ENCODE peak calls at places on chromosomes 1 and 21, in four cellular contexts. L, H, J and F are unnamed samples.

GRCh38 chr1:180778782-180779398 is 133.8 kb upstream of the KIAA1614 start:
- DNase-seq in J (no peak), H (peak; percentile 28), L (no peak), F (peak; percentile 6)

GRCh38 chr1:239386453-239387303 is at the start of gene CHRM3:
- DNase-seq in H (no peak), L (peak; percentile 80), J (no peak), F (peak; percentile 70)

GRCh38 chr1:111593403-111594127 is 26.0 kb upstream of the RAP1A start:
- DNase-seq in H (no peak), J (no peak), L (no peak), F (no peak)

GRCh38 chr21:39082656-39083376 is 100.4 kb downstream of the PSMG1 start:
- DNase-seq in L (no peak), H (peak; percentile 64), J (no peak), F (no peak)

GRCh38 chr21:33268736-33269441 is 2.7 kb downstream of the IL10RB start:
- DNase-seq in J (peak; percentile 96), H (peak; percentile 29), L (no peak), F (no peak)

GRCh38 chr1:225343618-225344017 is 84.2 kb downstream of the LBR start:
- DNase-seq in J (no peak), H (peak; percentile 28), L (no peak), F (no peak)

GRCh38 chr1:234617986-234618725 is 8.2 kb upstream of the IRF2BP2 start:
- DNase-seq in J (no peak), L (no peak), H (peak; percentile 79), F (no peak)

GRCh38 chr1:197919523-197920301 is 2.5 kb downstream of the LHX9 start:
- DNase-seq in J (no peak), H (no peak), L (peak; percentile 73), F (no peak)

GRCh38 chr1:209187589-209187988 is 395.9 kb upstream of the CAMK1G start:
- DNase-seq in H (no peak), L (no peak), J (no peak), F (no peak)

GRCh38 chr21:43603641-43604504 is 55.4 kb downstream of the HSF2BP start:
- DNase-seq in H (peak; percentile 15), J (no peak), L (no peak), F (no peak)

DNA sequence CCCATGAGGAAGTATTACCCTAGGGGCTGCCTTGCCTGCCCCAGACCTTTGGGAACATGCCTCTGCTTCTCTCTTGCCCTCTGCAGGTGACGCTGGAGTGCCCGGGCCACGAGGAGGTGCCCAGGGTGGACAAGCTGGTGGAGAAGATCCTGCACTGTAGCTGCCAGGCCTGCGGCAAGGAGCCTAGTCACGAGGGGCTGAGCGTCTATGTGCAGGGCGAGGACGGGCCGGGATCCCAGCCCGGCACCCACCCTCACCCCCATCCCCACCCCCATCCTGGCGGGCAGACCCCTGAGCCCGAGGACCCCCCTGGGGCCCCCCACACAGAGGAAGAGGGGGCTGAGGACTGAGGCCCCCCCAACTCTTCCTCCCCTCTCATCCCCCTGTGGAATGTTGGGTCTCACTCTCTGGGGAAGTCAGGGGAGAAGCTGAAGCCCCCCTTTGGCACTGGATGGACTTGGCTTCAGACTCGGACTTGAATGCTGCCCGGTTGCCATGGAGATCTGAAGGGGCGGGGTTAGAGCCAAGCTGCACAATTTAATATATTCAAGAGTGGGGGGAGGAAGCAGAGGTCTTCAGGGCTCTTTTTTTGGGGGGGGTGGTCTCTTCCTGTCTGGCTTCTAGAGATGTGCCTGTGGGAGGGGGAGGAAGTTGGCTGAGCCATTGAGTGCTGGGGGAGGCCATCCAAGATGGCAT is 7.7 kb upstream of the HTR6 start:
- DNase-seq in L (no peak), J (no peak), H (no peak), F (no peak)
- H3K4me1 ChIP-seq in L (peaks cover 2% of the 10 kb centered on the region), J (no peaks in the 10 kb centered on the region), H (peaks cover 25% of the 10 kb centered on the region), F (peaks cover 7% of the 10 kb centered on the region)

DNA sequence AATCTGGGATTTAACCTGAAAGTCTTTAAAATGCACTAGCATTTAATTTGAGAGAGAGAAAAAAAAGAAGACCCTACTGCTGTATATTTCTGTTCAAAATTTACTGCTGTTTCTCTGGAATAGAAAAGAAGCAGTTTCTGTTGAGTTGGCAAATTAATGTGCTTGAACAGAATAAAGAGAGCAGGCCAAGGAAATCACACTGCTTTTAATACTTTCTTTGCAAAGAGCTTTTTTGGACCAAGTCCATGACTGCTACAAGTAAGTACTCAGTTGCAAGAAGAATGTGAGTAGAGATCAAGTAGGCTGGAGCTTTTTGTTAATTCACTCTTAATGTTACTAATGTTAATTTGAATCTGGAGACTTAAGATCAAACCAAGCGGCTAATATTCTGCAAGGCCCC is 336.2 kb upstream of the SGIP1 start:
- DNase-seq in L (no peak), J (no peak), H (no peak), F (no peak)
- TF ChIP-seq SUZ12 in L (no peak), J (no peak), H (no peak), F (no peak)

GRCh38 chr1:185091480-185091879 is 46.1 kb downstream of the RNF2 start:
- DNase-seq in H (no peak), J (no peak), L (no peak), F (no peak)

GRCh38 chr1:185096531-185096930 is 51.2 kb downstream of the RNF2 start:
- DNase-seq in H (no peak), L (no peak), J (no peak), F (no peak)
- H3K4me1 ChIP-seq in H (no peaks in the 10 kb centered on the region), L (no peaks in the 10 kb centered on the region), J (no peaks in the 10 kb centered on the region), F (no peaks in the 10 kb centered on the region)

DNA sequence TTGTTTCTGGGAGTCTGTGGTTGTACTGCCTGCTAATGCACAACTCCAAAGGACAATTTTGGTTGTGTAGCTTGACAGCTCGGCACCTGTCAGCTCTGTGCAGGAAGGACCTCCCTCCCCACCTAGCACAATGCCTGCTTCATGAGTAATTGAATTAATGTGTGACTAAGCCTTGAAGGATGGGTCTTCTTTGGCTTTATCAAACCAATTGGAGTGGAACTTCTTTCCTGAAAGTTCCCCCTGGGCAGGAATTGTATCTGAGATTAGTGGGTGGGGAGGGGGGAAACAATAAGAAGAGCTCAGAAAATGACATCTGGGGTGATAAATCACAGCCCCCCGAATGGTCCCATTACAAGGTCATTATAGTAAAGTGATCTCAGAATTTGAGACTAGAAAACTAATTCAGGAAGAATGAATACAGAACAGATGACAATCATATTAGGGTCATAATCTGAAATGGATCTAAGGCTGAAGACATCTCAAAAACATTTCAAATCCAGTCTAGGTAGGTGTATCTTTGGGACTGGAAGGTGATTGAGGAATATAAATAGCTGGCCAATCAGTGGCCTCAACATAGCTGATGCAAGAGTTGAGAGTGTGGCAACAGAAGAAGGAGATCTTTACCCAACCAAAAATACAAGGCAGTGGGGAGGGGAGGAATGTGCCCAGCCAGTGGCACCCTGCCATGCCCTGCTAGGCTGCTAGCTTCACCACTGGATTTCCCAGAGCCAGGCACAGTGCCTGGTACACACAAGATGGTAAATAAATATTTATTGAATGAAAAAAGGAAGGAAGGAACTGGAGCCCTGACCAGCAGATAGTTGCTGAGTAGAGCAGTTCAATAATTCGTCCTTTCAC is 10.1 kb upstream of the SESN2 start:
- DNase-seq in L (no peak), J (no peak), H (no peak), F (no peak)
- TF ChIP-seq SUZ12 in L (no peak), J (no peak), H (no peak), F (no peak)